ENCODE peak calls at places on chromosomes 11 and 22, in five cellular contexts. One of them, this sample, is unnamed. For H3K4me1, the result is how much of the 10 kb centered on the place peaks cover.

GRCh38 chr11:34126959-34127848 is 21.8 kb downstream of the NAT10 start:
- DNase-seq in GM12878: no peak
- DNase-seq in SK-N-SH: no peak
- DNase-seq in IMR-90: peak
- DNase-seq in K562: no peak
- DNase-seq in this sample: no peak

GRCh38 chr11:45929486-45930030 is 7.1 kb downstream of the LARGE2 start:
- DNase-seq in GM12878: no peak
- DNase-seq in SK-N-SH: no peak
- DNase-seq in IMR-90: no peak
- DNase-seq in K562: no peak
- DNase-seq in this sample: no peak

GRCh38 chr11:128412847-128413791 is 174.2 kb downstream of the ETS1 start:
- DNase-seq in GM12878: peak
- DNase-seq in SK-N-SH: no peak
- DNase-seq in IMR-90: peak
- DNase-seq in K562: no peak
- DNase-seq in this sample: peak

GRCh38 chr22:43228330-43228729 is 41.4 kb upstream of the TTLL12 start:
- DNase-seq in GM12878: no peak
- DNase-seq in SK-N-SH: peak
- DNase-seq in IMR-90: peak
- DNase-seq in K562: peak
- DNase-seq in this sample: peak

GRCh38 chr11:32884770-32885384 is 7.7 kb upstream of the QSER1 start:
- DNase-seq in GM12878: no peak
- DNase-seq in SK-N-SH: no peak
- DNase-seq in IMR-90: no peak
- DNase-seq in K562: peak
- DNase-seq in this sample: no peak

GRCh38 chr11:23789938-23790371 is 706.9 kb upstream of the LUZP2 start:
- DNase-seq in GM12878: no peak
- DNase-seq in SK-N-SH: no peak
- DNase-seq in IMR-90: peak
- DNase-seq in K562: no peak
- DNase-seq in this sample: peak

GRCh38 chr11:78798567-78799170 is 224.0 kb upstream of the NARS2 start:
- DNase-seq in GM12878: no peak
- DNase-seq in SK-N-SH: peak
- DNase-seq in IMR-90: peak
- DNase-seq in K562: peak
- DNase-seq in this sample: peak

GRCh38 chr11:48005133-48005532 is 24.8 kb downstream of the PTPRJ start:
- DNase-seq in GM12878: no peak
- DNase-seq in SK-N-SH: no peak
- DNase-seq in IMR-90: no peak
- DNase-seq in K562: no peak
- DNase-seq in this sample: no peak

GRCh38 chr11:44236261-44236660 is 73.7 kb downstream of the ALX4 start:
- DNase-seq in GM12878: no peak
- DNase-seq in SK-N-SH: no peak
- DNase-seq in IMR-90: no peak
- DNase-seq in K562: no peak
- DNase-seq in this sample: no peak

GRCh38 chr11:22337571-22338464 is at the start of gene SLC17A6:
- DNase-seq in GM12878: no peak
- DNase-seq in SK-N-SH: no peak
- DNase-seq in IMR-90: peak
- DNase-seq in K562: no peak
- DNase-seq in this sample: peak

GRCh38 chr11:105720096-105720495 is 110.2 kb downstream of the GRIA4 start:
- DNase-seq in GM12878: no peak
- DNase-seq in SK-N-SH: no peak
- DNase-seq in IMR-90: no peak
- DNase-seq in K562: no peak
- DNase-seq in this sample: no peak

GRCh38 chr22:49659924-49660315 is 167.8 kb downstream of the BRD1 start:
- DNase-seq in GM12878: no peak
- DNase-seq in SK-N-SH: no peak
- DNase-seq in IMR-90: no peak
- DNase-seq in K562: no peak
- DNase-seq in this sample: no peak

GRCh38 chr22:46072030-46072881 is 78.1 kb upstream of the PPARA start:
- DNase-seq in GM12878: no peak
- DNase-seq in SK-N-SH: no peak
- DNase-seq in IMR-90: peak
- DNase-seq in K562: no peak
- DNase-seq in this sample: no peak

GRCh38 chr11:76172583-76172982 is 33.7 kb downstream of the WNT11 start:
- DNase-seq in GM12878: no peak
- DNase-seq in SK-N-SH: peak
- DNase-seq in IMR-90: no peak
- DNase-seq in K562: no peak
- DNase-seq in this sample: no peak

GRCh38 chr11:6611092-6612007 is 666 bp downstream of the TAF10 start:
- DNase-seq in GM12878: no peak
- DNase-seq in SK-N-SH: no peak
- DNase-seq in IMR-90: peak
- DNase-seq in K562: no peak
- DNase-seq in this sample: no peak

GRCh38 chr11:20355221-20356219 is 8.0 kb upstream of the HTATIP2 start:
- DNase-seq in GM12878: no peak
- DNase-seq in SK-N-SH: peak
- DNase-seq in IMR-90: peak
- DNase-seq in K562: peak
- DNase-seq in this sample: peak

GRCh38 chr11:112308651-112309050 is 48.0 kb upstream of the PLET1 start:
- DNase-seq in GM12878: no peak
- DNase-seq in SK-N-SH: no peak
- DNase-seq in IMR-90: no peak
- DNase-seq in K562: no peak
- DNase-seq in this sample: no peak

GRCh38 chr22:20243176-20243544 is 25.0 kb downstream of the RTN4R start:
- DNase-seq in GM12878: no peak
- DNase-seq in SK-N-SH: no peak
- DNase-seq in IMR-90: no peak
- DNase-seq in K562: no peak
- DNase-seq in this sample: no peak

GRCh38 chr11:124763156-124763947 is 1.3 kb upstream of the ESAM start:
- DNase-seq in GM12878: no peak
- DNase-seq in SK-N-SH: peak
- DNase-seq in IMR-90: peak
- DNase-seq in K562: peak
- DNase-seq in this sample: peak

GRCh38 chr11:100203789-100204188 is 483.3 kb upstream of the ARHGAP42 start:
- DNase-seq in GM12878: no peak
- DNase-seq in SK-N-SH: no peak
- DNase-seq in IMR-90: no peak
- DNase-seq in K562: no peak
- DNase-seq in this sample: no peak

GRCh38 chr22:27115816-27116256 is 458.4 kb downstream of the MIAT start:
- DNase-seq in GM12878: no peak
- DNase-seq in SK-N-SH: no peak
- DNase-seq in IMR-90: peak
- DNase-seq in K562: no peak
- DNase-seq in this sample: peak

GRCh38 chr11:64536396-64536935 is 54.6 kb upstream of the SLC22A12 start:
- DNase-seq in GM12878: no peak
- DNase-seq in SK-N-SH: no peak
- DNase-seq in IMR-90: peak
- DNase-seq in K562: no peak
- DNase-seq in this sample: no peak

GRCh38 chr22:35126993-35127392 is 61.0 kb downstream of the ISX start:
- DNase-seq in GM12878: peak
- DNase-seq in SK-N-SH: no peak
- DNase-seq in IMR-90: no peak
- DNase-seq in K562: no peak
- DNase-seq in this sample: no peak

DNA sequence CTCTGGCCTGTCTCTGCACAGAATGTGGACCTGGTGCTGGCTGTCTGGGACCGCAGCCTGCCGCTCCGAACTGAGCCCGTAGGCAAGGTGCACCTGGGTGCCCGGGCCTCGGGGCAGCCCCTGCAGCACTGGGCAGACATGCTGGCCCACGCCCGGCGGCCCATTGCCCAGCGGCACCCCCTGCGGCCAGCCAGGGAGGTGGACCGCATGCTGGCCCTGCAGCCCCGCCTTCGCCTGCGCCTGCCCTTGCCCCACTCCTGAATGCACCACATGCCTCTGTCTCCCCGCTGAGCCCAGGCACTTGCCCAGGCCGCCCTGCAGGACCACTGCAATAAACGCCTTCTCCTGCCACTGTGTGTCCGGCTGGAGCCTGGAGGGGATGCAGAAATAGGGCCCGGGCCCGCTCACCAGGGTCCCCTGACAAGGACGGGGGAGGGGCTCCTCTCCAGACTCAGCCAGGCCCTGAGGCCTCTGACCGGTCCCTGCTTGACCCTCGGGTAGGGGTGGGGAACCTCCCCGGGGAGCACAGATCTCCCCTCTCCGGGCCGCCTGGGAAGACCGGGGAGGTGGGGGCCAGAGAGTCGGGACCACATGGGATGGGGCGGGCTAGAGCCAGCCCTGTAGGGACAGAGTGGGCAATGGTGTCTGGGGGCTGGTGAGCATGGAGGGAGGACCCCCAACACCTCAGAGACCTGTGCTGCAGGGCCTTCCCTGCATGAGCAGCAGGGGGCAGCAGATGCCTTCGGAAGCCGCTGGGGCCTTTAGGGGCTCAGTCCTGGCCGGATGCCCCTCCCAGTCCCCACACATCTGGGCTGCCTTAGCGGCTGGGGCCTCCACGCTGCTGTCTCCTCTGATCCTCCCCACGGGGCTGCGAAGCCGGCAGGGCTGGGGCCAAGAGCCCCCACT is 1.4 kb upstream of the TNNI2 start:
- DNase-seq in GM12878: no peak
- DNase-seq in SK-N-SH: peak
- DNase-seq in IMR-90: peak
- DNase-seq in K562: peak
- DNase-seq in this sample: peak
- TF ChIP-seq RCOR1 in GM12878: no peak
- TF ChIP-seq RCOR1 in SK-N-SH: no peak
- TF ChIP-seq RCOR1 in IMR-90: no peak
- TF ChIP-seq RCOR1 in K562: no peak
- TF ChIP-seq RCOR1 in this sample: no peak

GRCh38 chr11:68353669-68354068 is 41.3 kb downstream of the LRP5 start:
- DNase-seq in GM12878: no peak
- DNase-seq in SK-N-SH: peak
- DNase-seq in IMR-90: no peak
- DNase-seq in K562: no peak
- DNase-seq in this sample: peak
- H3K4me1 ChIP-seq in GM12878: under half
- H3K4me1 ChIP-seq in SK-N-SH: under half
- H3K4me1 ChIP-seq in IMR-90: under half
- H3K4me1 ChIP-seq in K562: under half
- H3K4me1 ChIP-seq in this sample: under half

GRCh38 chr11:66715346-66716085 is 13.5 kb downstream of the SPTBN2 start:
- DNase-seq in GM12878: no peak
- DNase-seq in SK-N-SH: no peak
- DNase-seq in IMR-90: no peak
- DNase-seq in K562: no peak
- DNase-seq in this sample: no peak
- TF ChIP-seq RCOR1 in GM12878: no peak
- TF ChIP-seq RCOR1 in SK-N-SH: no peak
- TF ChIP-seq RCOR1 in IMR-90: no peak
- TF ChIP-seq RCOR1 in K562: no peak
- TF ChIP-seq RCOR1 in this sample: no peak

DNA sequence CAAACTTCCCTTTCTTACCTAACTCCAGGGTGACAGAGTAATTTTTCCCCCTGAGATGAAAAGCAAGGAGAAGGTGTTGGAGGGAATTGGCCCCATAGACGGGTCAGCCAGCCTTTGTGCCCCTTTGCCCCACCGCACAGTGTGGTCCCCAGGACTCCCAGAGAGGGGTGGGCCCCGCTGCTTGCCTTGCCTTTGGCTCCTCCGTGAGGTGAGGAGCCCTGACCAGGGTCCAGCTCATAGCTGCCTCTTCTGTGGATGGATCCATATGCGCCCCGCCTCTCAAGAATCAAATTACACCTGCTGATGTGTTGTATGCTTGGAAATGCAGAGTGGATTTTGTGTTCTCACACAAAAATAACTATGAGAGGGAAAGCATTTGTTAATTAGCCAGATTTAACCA is 27.1 kb upstream of the SORL1-AS1 start:
- DNase-seq in GM12878: no peak
- DNase-seq in SK-N-SH: no peak
- DNase-seq in IMR-90: no peak
- DNase-seq in K562: no peak
- DNase-seq in this sample: no peak
- H3K4me1 ChIP-seq in GM12878: under half
- H3K4me1 ChIP-seq in SK-N-SH: under half
- H3K4me1 ChIP-seq in IMR-90: under half
- H3K4me1 ChIP-seq in K562: under half
- H3K4me1 ChIP-seq in this sample: under half

This sample was measured in A549.